ENCODE peak calls at places on chromosomes 7 and 10, in eight cellular contexts. Y is IMR-90, J is HCT116, Q is esophagus squamous epithelium, M is right lobe of liver, E is pancreas, I is lung, H is psoas muscle. P is an unnamed sample. For H3K4me1, the result is how much of the 10 kb centered on the place peaks cover.

GRCh38 chr7:136617176-136617575 is 251.3 kb upstream of the CHRM2 start:
- DNase-seq in Y (peak), J (no peak), Q (no peak), M (no peak), E (no peak), I (no peak), H (no peak), P (no peak)

GRCh38 chr7:35802649-35803048 is 1.8 kb downstream of the SEPTIN7 start:
- DNase-seq in Y (peak), J (no peak), Q (no peak), M (no peak), E (no peak), I (no peak), H (no peak), P (no peak)

GRCh38 chr7:14115706-14116105 is 126.2 kb upstream of the ETV1 start:
- DNase-seq in Y (no peak), J (no peak), Q (no peak), M (no peak), E (no peak), I (no peak), H (no peak), P (no peak)

GRCh38 chr10:47364366-47364765 is 16.2 kb downstream of the RBP3 start:
- DNase-seq in Y (no peak), J (no peak), Q (no peak), M (no peak), E (no peak), I (no peak), H (peak), P (no peak)

GRCh38 chr7:44063894-44064651 is 1.3 kb downstream of the PGAM2 start:
- DNase-seq in Y (no peak), J (no peak), Q (no peak), M (peak), E (no peak), I (no peak), H (peak), P (peak)

GRCh38 chr7:51587600-51587999 is 271.0 kb upstream of the COBL start:
- DNase-seq in Y (no peak), J (no peak), Q (no peak), M (no peak), E (no peak), I (no peak), H (no peak), P (no peak)

GRCh38 chr10:88178758-88179157 is 315.3 kb downstream of the PTEN start:
- DNase-seq in Y (no peak), J (no peak), Q (no peak), M (no peak), E (no peak), I (no peak), H (no peak), P (no peak)

GRCh38 chr10:29947701-29948060 is 111.7 kb downstream of the JCAD start:
- DNase-seq in Y (no peak), J (no peak), Q (no peak), M (no peak), E (no peak), I (no peak), H (peak), P (peak)

GRCh38 chr7:157540606-157541294 is 203.9 kb downstream of the DNAJB6 start:
- DNase-seq in Y (no peak), J (no peak), Q (no peak), M (no peak), E (no peak), I (no peak), H (peak), P (no peak)

GRCh38 chr10:29980084-29980483 is 79.3 kb downstream of the JCAD start:
- DNase-seq in Y (no peak), J (no peak), Q (no peak), M (no peak), E (peak), I (no peak), H (no peak), P (peak)

GRCh38 chr10:11097686-11098085 is 80.0 kb downstream of the CELF2 start:
- DNase-seq in Y (no peak), J (no peak), Q (no peak), M (no peak), E (no peak), I (no peak), H (no peak), P (no peak)

GRCh38 chr7:422191-422885 is 97.3 kb downstream of the PDGFA start:
- DNase-seq in Y (no peak), J (no peak), Q (no peak), M (no peak), E (no peak), I (no peak), H (peak), P (no peak)

GRCh38 chr10:77618117-77618516 is 19.5 kb downstream of the KCNMA1 start:
- DNase-seq in Y (peak), J (no peak), Q (no peak), M (no peak), E (no peak), I (no peak), H (no peak), P (no peak)

GRCh38 chr10:128080231-128080630 is 46.0 kb downstream of the MKI67 start:
- DNase-seq in Y (no peak), J (no peak), Q (no peak), M (peak), E (no peak), I (no peak), H (no peak), P (no peak)

GRCh38 chr10:36096571-36096970 is 454.5 kb upstream of the FZD8 start:
- DNase-seq in Y (peak), J (no peak), Q (no peak), M (no peak), E (no peak), I (no peak), H (no peak), P (no peak)

GRCh38 chr10:51092402-51092801 is 18.1 kb downstream of the PRKG1 start:
- DNase-seq in Y (peak), J (no peak), Q (no peak), M (peak), E (peak), I (peak), H (peak), P (peak)

GRCh38 chr7:2645274-2645868 is 13.6 kb downstream of the TTYH3 start:
- DNase-seq in Y (no peak), J (no peak), Q (no peak), M (no peak), E (no peak), I (no peak), H (peak), P (no peak)

GRCh38 chr7:69534461-69535041 is 63.7 kb upstream of the AUTS2 start:
- DNase-seq in Y (no peak), J (no peak), Q (no peak), M (no peak), E (no peak), I (no peak), H (no peak), P (no peak)

GRCh38 chr10:70575486-70575873 is 27.1 kb downstream of the PRF1 start:
- DNase-seq in Y (no peak), J (no peak), Q (no peak), M (no peak), E (no peak), I (no peak), H (no peak), P (no peak)

GRCh38 chr10:118447478-118447877 is 105.4 kb upstream of the FAM204A start:
- DNase-seq in Y (no peak), J (no peak), Q (no peak), M (no peak), E (peak), I (no peak), H (peak), P (peak)

GRCh38 chr10:51090190-51090589 is 15.9 kb downstream of the PRKG1 start:
- DNase-seq in Y (peak), J (no peak), Q (no peak), M (no peak), E (no peak), I (no peak), H (no peak), P (no peak)

GRCh38 chr7:128361463-128362441 is at the start of gene PRRT4:
- DNase-seq in Y (no peak), J (no peak), Q (no peak), M (peak), E (peak), I (no peak), H (peak), P (peak)

GRCh38 chr10:1577945-1578344 is 159.4 kb downstream of the ADARB2 start:
- DNase-seq in Y (no peak), J (no peak), Q (no peak), M (peak), E (no peak), I (no peak), H (no peak), P (no peak)

GRCh38 chr10:77641788-77642397 is 4.3 kb upstream of the KCNMA1 start:
- DNase-seq in Y (peak), J (peak), Q (no peak), M (peak), E (peak), I (peak), H (no peak), P (peak)

GRCh38 chr7:194257-194995 is 2.1 kb downstream of the FAM20C start:
- DNase-seq in Y (peak), J (no peak), Q (no peak), M (peak), E (no peak), I (no peak), H (no peak), P (no peak)

GRCh38 chr7:157851501-157852067 is 514.8 kb downstream of the DNAJB6 start:
- DNase-seq in Y (no peak), J (peak), Q (no peak), M (peak), E (no peak), I (peak), H (peak), P (peak)

GRCh38 chr7:957418-958220 is 3.1 kb upstream of the ADAP1 start:
- DNase-seq in Y (no peak), J (no peak), Q (no peak), M (no peak), E (peak), I (no peak), H (peak), P (no peak)

GRCh38 chr10:103668351-103669242 is 175.1 kb downstream of the NEURL1 start:
- DNase-seq in Y (peak), J (no peak), Q (no peak), M (no peak), E (no peak), I (peak), H (peak), P (peak)

GRCh38 chr7:131011976-131012375 is 278.0 kb upstream of the KLF14 start:
- DNase-seq in Y (peak), J (no peak), Q (no peak), M (no peak), E (no peak), I (no peak), H (no peak), P (peak)

GRCh38 chr7:70113543-70113942 is 515.3 kb downstream of the AUTS2 start:
- DNase-seq in Y (no peak), J (no peak), Q (no peak), M (no peak), E (no peak), I (no peak), H (no peak), P (no peak)

GRCh38 chr7:35004531-35005096 is 32.7 kb downstream of the DPY19L1 start:
- DNase-seq in Y (peak), J (peak), Q (no peak), M (no peak), E (no peak), I (no peak), H (no peak), P (no peak)

GRCh38 chr7:123655614-123656013 is at the start of gene LMOD2:
- DNase-seq in Y (no peak), J (no peak), Q (no peak), M (no peak), E (no peak), I (no peak), H (peak), P (no peak)

GRCh38 chr7:805261-805660 is 27.0 kb upstream of the SUN1 start:
- DNase-seq in Y (no peak), J (no peak), Q (no peak), M (no peak), E (no peak), I (no peak), H (no peak), P (no peak)

GRCh38 chr7:37160656-37161055 is 288.0 kb downstream of the ELMO1 start:
- DNase-seq in Y (no peak), J (no peak), Q (no peak), M (no peak), E (no peak), I (no peak), H (no peak), P (no peak)

GRCh38 chr10:77763453-77764430 is 126.1 kb upstream of the KCNMA1 start:
- DNase-seq in Y (no peak), J (no peak), Q (no peak), M (no peak), E (no peak), I (no peak), H (no peak), P (no peak)

GRCh38 chr10:73405556-73405955 is 8.3 kb downstream of the ANXA7 start:
- DNase-seq in Y (no peak), J (no peak), Q (no peak), M (no peak), E (no peak), I (no peak), H (no peak), P (no peak)

GRCh38 chr10:90064295-90064694 is 362.9 kb downstream of the KIF20B start:
- DNase-seq in Y (no peak), J (no peak), Q (no peak), M (no peak), E (no peak), I (no peak), H (no peak), P (no peak)

GRCh38 chr10:101558671-101559595 is 29.1 kb downstream of the POLL start:
- DNase-seq in Y (no peak), J (no peak), Q (no peak), M (no peak), E (no peak), I (no peak), H (no peak), P (no peak)

GRCh38 chr7:151868805-151869188 is 8.1 kb downstream of the PRKAG2 start:
- DNase-seq in Y (no peak), J (no peak), Q (no peak), M (no peak), E (no peak), I (no peak), H (no peak), P (no peak)
- H3K4me3 ChIP-seq in Y (no peak), J (no peak), Q (peak), M (peak), E (no peak), I (no peak), H (peak), P (no peak)

DNA sequence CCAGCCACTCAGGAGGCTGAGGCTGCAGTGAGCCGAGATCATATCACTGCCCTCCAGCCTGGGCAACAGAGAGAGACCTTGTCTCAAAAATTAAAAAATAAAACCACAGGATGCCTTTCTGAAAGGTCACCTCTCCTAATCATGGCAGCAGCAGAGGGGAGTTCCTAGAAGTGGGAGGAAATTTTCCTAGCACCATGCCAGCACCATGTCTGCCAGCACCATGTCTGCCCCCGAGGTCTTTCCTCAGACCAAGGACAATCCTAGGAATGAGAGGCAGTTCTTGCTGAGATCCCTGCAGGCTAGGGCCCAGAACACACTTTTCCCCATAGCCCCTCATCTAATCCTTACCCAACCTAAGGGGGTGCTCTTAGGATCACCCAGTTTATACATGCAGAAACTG is 22.3 kb upstream of the INMT start:
- DNase-seq in Y (no peak), J (no peak), Q (no peak), M (no peak), E (no peak), I (no peak), H (no peak), P (no peak)
- TF ChIP-seq CTCF in Y (no peak), J (no peak), Q (no peak), M (no peak), E (no peak), I (no peak), H (no peak), P (no peak)

GRCh38 chr10:132447446-132448247 is 50.6 kb downstream of the PWWP2B start:
- DNase-seq in Y (peak), J (no peak), Q (no peak), M (no peak), E (peak), I (no peak), H (no peak), P (peak)

GRCh38 chr10:132450466-132450824 is 53.4 kb downstream of the PWWP2B start:
- DNase-seq in Y (no peak), J (no peak), Q (no peak), M (no peak), E (no peak), I (no peak), H (peak), P (no peak)

GRCh38 chr10:132449826-132450211 is 52.8 kb downstream of the PWWP2B start:
- DNase-seq in Y (no peak), J (no peak), Q (no peak), M (no peak), E (peak), I (no peak), H (peak), P (no peak)

GRCh38 chr10:132448248-132448731 is 51.3 kb downstream of the PWWP2B start:
- DNase-seq in Y (no peak), J (peak), Q (no peak), M (peak), E (peak), I (peak), H (peak), P (peak)

GRCh38 chr10:132449051-132449825 is 52.2 kb downstream of the PWWP2B start:
- DNase-seq in Y (no peak), J (no peak), Q (no peak), M (peak), E (peak), I (peak), H (peak), P (no peak)
- H3K4me1 ChIP-seq in Y (under half), J (under half), Q (half or more), M (under half), E (under half), I (under half), H (under half), P (under half)

DNA sequence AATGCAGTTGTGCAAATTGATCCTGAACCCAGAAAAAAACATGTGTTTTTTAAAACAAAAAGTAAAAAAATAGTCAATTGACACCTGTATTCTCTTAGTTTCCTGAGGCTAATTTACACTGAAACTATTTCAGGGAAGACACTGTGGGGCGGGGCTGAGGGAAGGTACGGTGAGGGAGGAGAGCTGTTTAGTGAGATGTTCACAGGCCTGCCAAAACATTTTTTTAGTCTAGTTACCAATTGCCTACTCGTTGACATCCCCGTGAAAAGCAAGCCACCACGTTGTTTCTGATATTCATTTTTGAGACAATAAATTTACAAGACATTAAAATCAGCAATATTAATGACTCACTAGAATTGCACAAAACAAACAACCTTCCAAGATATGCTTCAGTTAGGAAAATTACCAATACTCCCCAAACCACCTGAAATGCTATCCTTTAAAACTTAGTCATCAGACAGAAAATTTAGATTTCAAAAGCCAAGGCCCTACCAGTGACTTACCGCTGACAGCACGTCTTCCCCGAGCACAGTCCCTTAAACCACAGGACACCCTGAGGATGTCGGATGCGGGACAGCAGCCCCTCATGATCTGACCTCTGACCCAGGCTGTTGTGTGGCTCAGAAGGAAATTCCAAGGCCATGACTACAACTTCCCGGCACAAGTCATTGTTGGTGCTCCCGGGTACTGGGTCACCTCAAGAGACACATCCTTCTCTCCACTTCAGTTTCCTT is 279.2 kb downstream of the PRPF18 start:
- DNase-seq in Y (peak), J (peak), Q (no peak), M (no peak), E (no peak), I (no peak), H (peak), P (no peak)
- H3K4me3 ChIP-seq in Y (no peak), J (peak), Q (no peak), M (no peak), E (no peak), I (no peak), H (peak), P (no peak)

DNA sequence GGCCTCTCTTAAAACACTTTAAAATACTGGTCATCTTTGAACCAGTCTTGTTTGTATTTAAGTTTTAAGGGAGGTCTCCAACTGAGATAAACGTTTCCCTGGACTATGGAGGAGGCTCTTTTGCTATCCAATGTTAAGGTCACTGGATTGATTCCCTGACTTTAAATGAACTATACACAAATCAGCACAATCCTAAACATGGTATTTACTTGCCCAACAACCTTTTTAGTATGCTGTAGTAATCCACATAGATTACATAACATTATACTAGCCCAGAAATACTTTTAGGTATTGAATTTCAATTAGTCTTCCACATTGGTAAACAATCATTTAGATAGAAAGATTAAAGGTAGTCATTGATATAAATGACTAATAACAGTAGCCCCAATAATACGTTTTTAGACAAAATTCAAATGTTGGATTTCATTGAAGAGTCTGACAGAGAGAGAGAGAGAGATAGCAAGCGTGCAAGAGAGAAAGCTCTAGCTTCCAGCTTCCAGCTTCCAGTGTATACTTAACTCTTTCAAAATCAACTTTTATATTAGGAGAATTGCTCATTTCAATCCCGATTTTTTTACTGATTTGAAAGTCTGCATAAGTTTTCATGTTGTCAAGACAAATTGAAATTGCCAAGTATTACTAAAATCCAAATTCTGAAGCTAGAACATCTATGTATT is 155.9 kb downstream of the DOCK4 start:
- DNase-seq in Y (no peak), J (no peak), Q (no peak), M (no peak), E (no peak), I (no peak), H (no peak), P (no peak)
- TF ChIP-seq CTCF in Y (no peak), J (no peak), Q (no peak), M (no peak), E (no peak), I (no peak), H (no peak), P (no peak)

P was measured in thyroid gland.